ENCODE peak calls at places on chromosomes 6 and 20, in eight cellular contexts. G is left ventricle myocardium inferior, L is BJ, W is HL-60, D is lung, F is HCT116, T is foreskin fibroblast, H is adrenal gland. Z is an unnamed sample.

GRCh38 chr6:157855325-157855724 is 32.3 kb downstream of the SNX9 start:
- DNase-seq in D (no peak), T (no peak), L (no peak), H (no peak), F (no peak), G (no peak), W (no peak), Z (no peak)

GRCh38 chr6:98641929-98642328 is 192.4 kb upstream of the POU3F2 start:
- DNase-seq in H (no peak), G (no peak), F (no peak), T (no peak), L (no peak), W (no peak), D (no peak), Z (no peak)

GRCh38 chr6:164286021-164286420 is 871.5 kb downstream of the QKI start:
- DNase-seq in G (no peak), H (no peak), W (no peak), T (no peak), L (no peak), D (no peak), F (no peak), Z (no peak)

GRCh38 chr6:94026575-94026974 is 607.2 kb upstream of the EPHA7 start:
- DNase-seq in W (no peak), L (no peak), T (no peak), H (no peak), F (no peak), G (no peak), D (no peak), Z (no peak)

GRCh38 chr6:157386454-157386853 is 5.5 kb downstream of the ZDHHC14 start:
- DNase-seq in T (no peak), L (no peak), H (no peak), D (no peak), F (no peak), G (no peak), W (no peak), Z (no peak)

GRCh38 chr20:50386641-50386960 is 123.6 kb upstream of the PTPN1 start:
- DNase-seq in D (no peak), T (no peak), W (no peak), F (no peak), G (no peak), H (no peak), L (no peak), Z (no peak)

GRCh38 chr6:157376706-157377230 is 4.2 kb upstream of the ZDHHC14 start:
- DNase-seq in T (peak), G (no peak), F (no peak), W (no peak), D (no peak), L (no peak), H (no peak), Z (no peak)

GRCh38 chr6:38589367-38589720 is 50.4 kb downstream of the BTBD9 start:
- DNase-seq in H (no peak), D (no peak), W (no peak), G (no peak), T (no peak), F (no peak), L (no peak), Z (no peak)

GRCh38 chr6:159042824-159043181 is 2.0 kb downstream of the TAGAP start:
- DNase-seq in L (no peak), G (no peak), H (no peak), T (no peak), D (no peak), W (no peak), F (no peak), Z (no peak)

GRCh38 chr6:127539292-127539691 is 20.2 kb upstream of the MTCL3 start:
- DNase-seq in H (no peak), D (no peak), W (no peak), L (no peak), F (no peak), G (no peak), T (peak), Z (no peak)

GRCh38 chr20:35562541-35563110 is 20.7 kb downstream of the ERGIC3 start:
- DNase-seq in D (no peak), L (no peak), T (no peak), F (no peak), H (no peak), W (no peak), G (no peak), Z (no peak)

GRCh38 chr6:25916330-25916729 is 14.2 kb downstream of the SLC17A2 start:
- DNase-seq in D (no peak), G (no peak), T (no peak), W (no peak), L (no peak), F (no peak), H (no peak), Z (no peak)

GRCh38 chr20:33852971-33853813 is 42.0 kb downstream of the CHMP4B start:
- DNase-seq in T (no peak), L (no peak), H (no peak), D (no peak), W (no peak), F (no peak), G (no peak), Z (no peak)

GRCh38 chr6:42007753-42008528 is 42.4 kb upstream of the TAF8 start:
- DNase-seq in D (no peak), W (peak), L (no peak), F (no peak), G (no peak), H (no peak), T (no peak), Z (no peak)

GRCh38 chr6:11434565-11435326 is 102.8 kb upstream of the TMEM170B start:
- DNase-seq in W (peak), T (peak), F (no peak), H (no peak), D (peak), L (no peak), G (no peak), Z (no peak)

GRCh38 chr20:46761566-46761965 is 52.1 kb downstream of the SLC2A10 start:
- DNase-seq in T (no peak), G (no peak), F (no peak), L (no peak), W (no peak), H (no peak), D (no peak), Z (no peak)
- TF ChIP-seq CTCF in T (no peak), G (no peak), F (no peak), L (no peak), W (no peak), H (no peak), D (no peak), Z (no peak)

DNA sequence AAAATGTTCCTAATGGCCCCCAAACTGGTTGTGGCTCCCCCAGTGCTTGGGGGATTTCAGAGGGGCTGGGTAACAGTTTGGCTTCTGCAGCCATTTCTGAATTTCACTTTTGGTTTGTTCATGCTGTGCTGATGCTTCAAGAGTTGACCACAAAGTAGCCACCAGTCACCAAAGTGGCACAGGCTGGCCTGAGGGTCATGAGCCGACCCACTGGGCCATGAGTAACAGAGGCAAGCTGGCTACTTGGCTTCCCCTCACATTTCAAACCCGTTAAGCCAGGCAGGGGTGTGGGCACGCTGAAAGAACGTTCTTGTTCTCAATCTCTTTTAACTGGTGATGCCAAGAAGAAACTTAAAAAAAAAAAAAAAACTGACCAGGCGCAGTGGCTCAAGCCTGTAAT is 15.1 kb upstream of the NXT1 start:
- DNase-seq in F (no peak), G (no peak), H (no peak), D (no peak), T (no peak), L (no peak), W (no peak), Z (no peak)
- H3K4me3 ChIP-seq in F (no peak), G (no peak), H (no peak), D (no peak), T (no peak), L (no peak), W (no peak), Z (no peak)

GRCh38 chr20:32846852-32847251 is 11.9 kb upstream of the EFCAB8 start:
- DNase-seq in F (no peak), H (no peak), W (no peak), D (no peak), G (no peak), T (no peak), L (no peak), Z (no peak)

GRCh38 chr20:32848846-32849245 is 9.9 kb upstream of the EFCAB8 start:
- DNase-seq in T (no peak), W (no peak), F (no peak), D (no peak), L (no peak), H (no peak), G (no peak), Z (no peak)

GRCh38 chr20:32849577-32849976 is 9.1 kb upstream of the EFCAB8 start:
- DNase-seq in G (no peak), H (no peak), W (no peak), F (no peak), T (no peak), D (no peak), L (no peak), Z (no peak)

GRCh38 chr20:32845786-32846185 is 12.9 kb upstream of the EFCAB8 start:
- DNase-seq in W (no peak), T (no peak), F (no peak), L (no peak), D (no peak), H (no peak), G (no peak), Z (no peak)

DNA sequence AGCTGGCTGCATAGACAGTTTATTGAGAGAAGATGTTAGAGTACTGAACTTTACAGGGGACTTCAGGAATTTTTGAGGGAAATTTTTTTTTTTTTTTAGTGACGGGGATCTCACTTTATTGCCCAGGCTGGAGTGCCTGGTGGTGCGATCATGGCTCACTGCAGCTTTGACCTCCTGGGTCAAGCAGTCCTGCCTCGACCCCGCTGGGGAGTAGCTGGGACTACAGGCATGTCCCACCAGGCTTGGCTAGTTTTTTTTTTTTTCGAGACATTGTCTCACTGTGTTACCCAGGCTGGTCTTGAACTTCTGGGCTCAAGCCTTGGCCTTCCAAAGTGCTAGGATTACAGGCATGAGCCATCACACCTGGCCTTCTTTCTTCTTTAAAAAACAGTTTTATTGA is 10.8 kb upstream of the EFCAB8 start:
- DNase-seq in L (no peak), T (no peak), F (no peak), G (no peak), H (no peak), D (no peak), W (no peak), Z (no peak)
- TF ChIP-seq CTCF in L (no peak), T (no peak), F (no peak), G (no peak), H (no peak), D (no peak), W (no peak), Z (no peak)

GRCh38 chr6:76840025-76840745 is 623.1 kb downstream of the HTR1B start:
- DNase-seq in L (no peak), F (no peak), H (no peak), T (no peak), G (no peak), D (no peak), W (no peak), Z (no peak)
- H3K4me3 ChIP-seq in L (no peak), F (no peak), H (no peak), T (no peak), G (no peak), D (no peak), W (no peak), Z (no peak)

DNA sequence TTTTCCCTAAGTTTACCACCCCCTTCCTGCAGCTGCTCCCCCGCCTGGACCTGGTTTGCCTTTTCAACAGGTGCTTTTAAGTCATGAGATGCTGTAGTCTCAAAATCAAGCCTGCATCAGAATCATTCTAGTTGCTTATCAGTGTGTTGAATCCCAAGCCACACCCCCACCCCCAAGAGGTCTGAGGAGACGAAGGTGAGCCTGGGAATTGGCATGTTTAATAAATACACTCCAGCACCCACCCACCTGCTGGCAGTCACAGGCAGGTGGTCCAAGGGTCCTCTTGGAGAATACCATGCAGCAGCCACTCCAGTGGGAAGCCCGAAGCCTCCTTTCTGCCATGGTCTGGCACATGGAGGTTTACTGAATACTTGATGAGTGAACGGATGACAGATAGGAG is 1.1 kb upstream of the ADIG start:
- DNase-seq in G (no peak), D (no peak), T (no peak), L (no peak), F (no peak), W (no peak), H (no peak), Z (no peak)
- TF ChIP-seq CTCF in G (no peak), D (no peak), T (no peak), L (no peak), F (no peak), W (no peak), H (no peak), Z (no peak)

DNA sequence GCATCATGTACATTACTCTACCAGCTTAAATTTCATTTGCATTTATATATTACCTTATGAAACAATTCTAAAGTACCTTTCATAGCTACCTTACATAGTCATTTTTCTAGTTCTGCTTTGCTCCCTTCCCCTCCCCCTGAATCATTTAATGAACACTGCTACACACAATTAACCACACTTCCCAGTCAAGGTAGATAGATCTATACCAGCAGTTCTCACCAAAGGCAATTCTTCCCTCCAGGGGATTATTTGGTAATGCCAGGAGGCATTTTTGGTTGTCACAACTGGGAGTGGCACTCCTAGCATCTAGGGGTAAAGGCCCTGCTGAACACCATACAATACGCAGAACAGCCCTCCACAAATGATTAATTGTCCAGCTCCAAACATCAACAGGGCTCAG is 143.9 kb upstream of the SHLD1 start:
- DNase-seq in W (no peak), T (no peak), H (no peak), D (no peak), L (no peak), F (no peak), G (no peak), Z (no peak)
- H3K4me3 ChIP-seq in W (no peak), T (no peak), H (no peak), D (no peak), L (no peak), F (no peak), G (no peak), Z (no peak)

GRCh38 chr6:110341671-110342304 is 16.4 kb downstream of the METTL24 start:
- DNase-seq in H (no peak), G (no peak), D (no peak), T (peak), F (peak), W (no peak), L (no peak), Z (no peak)
- TF ChIP-seq CTCF in H (no peak), G (peak), D (no peak), T (peak), F (no peak), W (no peak), L (peak), Z (peak)

GRCh38 chr6:31464252-31465184 is 33.4 kb upstream of the MICB start:
- DNase-seq in H (no peak), F (no peak), W (no peak), L (no peak), T (no peak), D (no peak), G (no peak), Z (no peak)

GRCh38 chr6:31462964-31463940 is 34.7 kb upstream of the MICB start:
- DNase-seq in H (peak), L (peak), G (peak), W (peak), F (peak), D (peak), T (peak), Z (no peak)

GRCh38 chr6:31460361-31461025 is 37.5 kb upstream of the MICB start:
- DNase-seq in H (no peak), F (no peak), D (no peak), T (peak), W (no peak), L (no peak), G (no peak), Z (no peak)

GRCh38 chr6:31465185-31465536 is 32.8 kb upstream of the MICB start:
- DNase-seq in H (no peak), W (no peak), G (no peak), T (no peak), F (no peak), D (no peak), L (no peak), Z (no peak)

DNA sequence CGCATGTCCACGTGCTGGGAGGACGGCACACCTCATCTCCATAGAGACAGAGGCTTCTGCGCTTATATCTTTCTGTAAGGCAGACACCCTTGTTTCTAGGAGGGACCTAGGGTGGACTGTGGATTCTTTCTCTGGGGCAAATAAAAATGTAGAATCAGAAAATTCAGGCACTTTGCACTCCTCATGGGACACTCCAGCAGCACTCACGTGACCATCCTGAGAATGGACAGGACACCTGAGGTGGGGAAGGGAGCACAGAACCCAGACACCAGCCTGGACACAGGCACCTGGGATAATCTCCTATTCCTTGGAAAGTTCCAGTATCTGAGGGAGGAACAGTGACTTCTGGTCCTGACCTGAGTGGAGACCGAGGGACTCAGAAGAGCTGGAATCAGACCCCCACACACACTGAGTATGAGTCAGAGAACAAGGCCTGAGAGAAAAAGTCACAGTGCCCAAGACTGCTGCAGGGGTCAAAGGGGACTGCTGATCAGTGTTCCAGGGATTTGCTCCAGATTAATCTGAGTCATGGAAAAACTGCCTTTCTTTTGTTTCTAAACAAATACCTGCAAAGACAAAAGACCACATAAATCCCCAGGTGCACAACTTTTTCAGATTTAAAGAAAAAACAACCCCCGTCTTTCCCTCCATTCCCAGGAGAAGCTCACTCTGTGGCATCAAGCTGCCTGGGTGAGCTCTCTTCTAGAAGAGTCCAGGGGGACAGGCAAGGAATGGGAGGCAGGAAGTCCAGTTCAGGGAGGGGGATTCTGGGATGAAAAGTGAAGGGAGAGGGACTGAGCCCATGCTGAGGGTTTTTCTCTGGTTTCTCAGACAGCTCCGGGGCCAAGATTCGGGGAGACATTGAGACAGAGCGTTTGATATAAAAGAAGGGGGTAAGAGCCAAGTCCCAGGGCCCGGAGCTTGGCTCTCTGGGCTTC is 35.6 kb upstream of the MICB start:
- DNase-seq in D (no peak), H (no peak), G (no peak), T (peak), L (no peak), F (no peak), W (no peak), Z (no peak)
- H3K4me3 ChIP-seq in D (no peak), H (no peak), G (peak), T (no peak), L (no peak), F (peak), W (no peak), Z (no peak)